ENCODE peak calls at places on chromosomes 4 and X, in seven cellular contexts. N, T, P, C, A, G and U are unnamed samples.

GRCh38 chr4:113524505-113525186 is 236.9 kb downstream of the CAMK2D start:
- DNase-seq in T (no peak), G (no peak), N (no peak), P (no peak), A (no peak), C (no peak), U (no peak)

GRCh38 chrX:19673334-19674040 is 158.2 kb upstream of the MAP3K15 start:
- DNase-seq in C (peak; percentile 49), T (no peak), G (peak; percentile 80), N (peak; percentile 92), P (peak; percentile 95), A (peak; percentile 95), U (no peak)

GRCh38 chr4:164937576-164938270 is 39.7 kb downstream of the TRIM61 start:
- DNase-seq in A (no peak), T (peak; percentile 65), C (no peak), P (peak; percentile 32), N (peak; percentile 50), G (no peak), U (no peak)

GRCh38 chr4:146370841-146371240 is 150.9 kb downstream of the SLC10A7 start:
- DNase-seq in C (no peak), N (no peak), T (no peak), G (no peak), P (peak; percentile 13), A (peak; percentile 57), U (no peak)

GRCh38 chr4:29708473-29708872 is 1011.7 kb upstream of the PCDH7 start:
- DNase-seq in G (no peak), C (no peak), P (no peak), N (peak; percentile 47), A (peak; percentile 83), T (no peak), U (peak; percentile 55)

GRCh38 chr4:7876096-7876993 is 63.3 kb downstream of the AFAP1 start:
- DNase-seq in G (no peak), C (no peak), T (peak; percentile 72), P (peak; percentile 63), A (no peak), N (peak; percentile 62), U (no peak)

GRCh38 chrX:12076046-12076445 is 62.2 kb upstream of the FRMPD4 start:
- DNase-seq in P (peak; percentile 51), N (peak; percentile 10), A (peak; percentile 50), G (no peak), T (no peak), C (no peak), U (no peak)

GRCh38 chrX:105190252-105190853 is 30.1 kb downstream of the TEX13A start:
- DNase-seq in A (peak; percentile 74), G (no peak), T (no peak), N (peak; percentile 40), C (no peak), P (peak; percentile 40), U (no peak)

GRCh38 chr4:128880662-128881061 is 71.2 kb downstream of the JADE1 start:
- DNase-seq in C (no peak), P (peak; percentile 58), N (peak; percentile 67), T (no peak), G (no peak), A (no peak), U (no peak)

DNA sequence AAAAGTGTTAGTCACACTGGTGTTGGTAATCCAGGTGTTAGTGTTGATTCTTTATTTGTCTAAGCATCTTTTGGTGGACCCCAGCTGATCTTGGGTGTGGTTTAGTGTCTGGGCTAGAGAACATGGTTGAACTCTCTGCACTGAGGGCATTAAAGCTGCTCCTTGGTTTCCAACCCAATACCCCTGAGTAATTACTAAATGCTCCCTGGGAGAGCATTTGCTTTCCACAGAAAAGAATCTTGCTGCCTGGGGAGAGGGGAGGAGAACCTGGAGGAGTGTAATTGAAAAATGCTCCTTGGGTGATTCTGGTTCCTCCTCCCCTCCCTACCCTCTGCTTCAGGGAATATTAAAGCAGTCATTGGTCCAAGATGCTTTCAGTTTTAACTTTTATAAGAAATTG is 3.1 kb downstream of the GUCY1B1 start:
- DNase-seq in A (no peak), P (no peak), T (no peak), G (no peak), C (no peak), N (no peak), U (no peak)
- H3K27ac ChIP-seq in A (no peak overlapping the region), P (no peak overlapping the region), T (no peak overlapping the region), G (no peak overlapping the region), C (no peak overlapping the region), N (no peak overlapping the region), U (no peak overlapping the region)

DNA sequence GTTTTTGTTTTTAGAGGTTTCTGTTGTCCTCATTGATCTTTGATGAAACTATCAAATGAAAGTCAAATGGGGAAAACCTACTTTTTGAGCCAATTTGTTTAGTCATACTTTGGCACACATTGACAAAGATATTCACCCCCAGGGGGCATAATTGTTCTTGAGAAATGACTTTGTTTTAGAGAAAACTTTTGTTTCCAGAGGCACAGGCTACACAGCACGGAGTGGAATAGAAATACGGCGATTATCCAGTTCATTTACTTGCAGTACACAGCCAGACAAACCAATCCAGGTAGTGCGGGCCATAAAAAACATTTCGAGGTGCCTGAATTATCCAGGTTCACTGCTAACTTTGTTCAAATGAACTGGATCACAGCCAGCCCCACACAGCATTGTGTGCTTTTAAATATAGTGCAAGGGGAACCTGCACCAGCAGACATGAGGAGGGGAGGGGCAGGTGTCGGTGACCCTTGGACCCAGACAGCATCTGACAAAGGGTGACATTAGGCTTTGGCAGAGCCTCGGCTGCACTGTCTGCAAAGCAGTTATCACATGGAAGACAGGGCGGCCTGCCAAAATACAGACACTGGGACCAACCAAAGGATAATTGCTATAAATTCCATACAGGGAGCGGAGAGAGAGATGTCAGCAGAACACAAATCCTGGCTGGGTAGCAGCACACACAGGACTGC is 179.6 kb upstream of the NOCT start:
- DNase-seq in A (peak; percentile 63), N (peak; percentile 7), P (peak; percentile 31), T (no peak), G (no peak), C (no peak), U (no peak)
- H3K27ac ChIP-seq in A (no peak overlapping the region), N (no peak overlapping the region), P (peak overlapping the region; percentile 34), T (no peak overlapping the region), G (no peak overlapping the region), C (no peak overlapping the region), U (no peak overlapping the region)

GRCh38 chrX:130120746-130121504 is 10.6 kb upstream of the ELF4 start:
- DNase-seq in P (peak; percentile 79), C (peak; percentile 72), T (peak; percentile 74), G (peak; percentile 93), A (peak; percentile 54), N (peak; percentile 82), U (no peak)

GRCh38 chrX:130121505-130121800 is 11.2 kb upstream of the ELF4 start:
- DNase-seq in P (no peak), N (no peak), C (no peak), G (no peak), A (no peak), T (no peak), U (no peak)

GRCh38 chrX:130125090-130125489 is 14.8 kb upstream of the ELF4 start:
- DNase-seq in C (peak; percentile 83), P (peak; percentile 94), N (peak; percentile 74), G (no peak), A (no peak), T (no peak), U (peak; percentile 78)

GRCh38 chrX:130120321-130120731 is 10.0 kb upstream of the ELF4 start:
- DNase-seq in G (no peak), T (peak; percentile 57), A (no peak), P (no peak), N (no peak), C (no peak), U (no peak)

DNA sequence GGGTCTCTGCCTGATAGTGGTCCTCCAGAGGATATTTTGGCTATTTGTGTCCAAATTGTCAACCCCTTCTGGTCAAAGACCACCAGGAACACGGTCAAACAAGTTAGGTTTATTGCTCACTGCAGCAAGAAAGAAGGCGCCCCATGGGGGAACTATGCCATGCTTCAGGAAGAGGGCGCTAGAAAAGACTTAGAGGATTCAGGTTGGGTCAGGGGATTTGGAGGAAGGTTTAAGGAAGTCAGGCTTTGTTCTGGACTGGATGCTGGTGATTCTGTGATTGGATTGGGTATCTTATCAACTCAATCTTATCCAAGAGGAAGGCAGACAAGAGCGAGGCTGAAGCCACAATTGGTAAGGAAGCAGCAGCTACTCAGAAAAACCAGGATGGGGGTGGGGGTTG is 14.3 kb upstream of the ELF4 start:
- DNase-seq in N (no peak), G (no peak), P (no peak), C (no peak), T (no peak), A (no peak), U (no peak)
- H3K27ac ChIP-seq in N (no peak overlapping the region), G (no peak overlapping the region), P (no peak overlapping the region), C (peak overlapping the region; percentile 31), T (no peak overlapping the region), A (no peak overlapping the region), U (peak overlapping the region; percentile 72)

DNA sequence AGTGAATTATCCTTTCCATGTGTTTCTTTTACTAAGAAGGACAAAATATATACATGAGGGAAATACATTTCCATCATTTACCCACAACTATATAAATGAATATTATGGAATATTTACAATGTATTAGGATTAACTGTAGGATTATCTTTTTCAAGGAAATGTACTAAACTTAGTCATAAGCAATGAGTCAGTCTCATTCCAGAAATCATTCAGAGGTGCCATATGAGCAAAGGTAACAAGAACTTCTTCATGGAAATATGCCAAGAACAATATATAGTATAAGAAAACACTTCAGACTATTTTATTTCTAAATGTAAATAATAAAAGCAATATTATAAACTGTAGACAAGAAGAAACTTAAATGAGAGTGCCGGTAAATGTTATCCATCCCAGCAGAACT is 67.1 kb downstream of the USP38 start:
- DNase-seq in C (no peak), P (no peak), N (peak; percentile 5), T (no peak), A (peak; percentile 87), G (no peak), U (peak; percentile 68)
- H3K27ac ChIP-seq in C (no peak overlapping the region), P (no peak overlapping the region), N (no peak overlapping the region), T (no peak overlapping the region), A (peak overlapping the region; percentile 65), G (no peak overlapping the region), U (peak overlapping the region; percentile 83)

GRCh38 chr4:38681283-38682066 is 17.5 kb downstream of the KLF3 start:
- DNase-seq in N (peak; percentile 82), C (no peak), P (peak; percentile 78), T (no peak), A (no peak), G (no peak), U (no peak)
- H3K27ac ChIP-seq in N (peak overlapping the region; percentile 79), C (peak overlapping the region; percentile 19), P (no peak overlapping the region), T (no peak overlapping the region), A (no peak overlapping the region), G (no peak overlapping the region), U (peak overlapping the region; percentile 1)

GRCh38 chrX:118508690-118509089 is 13.1 kb downstream of the DOCK11 start:
- DNase-seq in C (no peak), A (no peak), T (no peak), N (no peak), P (peak; percentile 37), G (no peak), U (no peak)

GRCh38 chrX:118507766-118508165 is 12.2 kb downstream of the DOCK11 start:
- DNase-seq in P (no peak), G (no peak), N (no peak), C (no peak), T (no peak), A (no peak), U (no peak)

GRCh38 chrX:118510076-118510475 is 14.5 kb downstream of the DOCK11 start:
- DNase-seq in N (no peak), G (no peak), P (no peak), A (no peak), C (no peak), T (no peak), U (no peak)

GRCh38 chrX:118508221-118508620 is 12.6 kb downstream of the DOCK11 start:
- DNase-seq in C (no peak), G (no peak), T (no peak), N (no peak), P (no peak), A (no peak), U (no peak)

GRCh38 chrX:118513120-118513899 is 17.7 kb downstream of the DOCK11 start:
- DNase-seq in P (peak; percentile 47), T (no peak), N (no peak), G (no peak), A (no peak), C (no peak), U (no peak)
- H3K27ac ChIP-seq in P (no peak overlapping the region), T (no peak overlapping the region), N (no peak overlapping the region), G (peak overlapping the region; percentile 8), A (no peak overlapping the region), C (no peak overlapping the region), U (no peak overlapping the region)